ENCODE peak calls at places on chromosomes 6 and 20, in ten cellular contexts. Z is T-helper 17 cell, L is endothelial cell of umbilical vein, O is HuH-7, F is DMS53, W is NCI-H82, N is GM12864, P is LHCN-M2, Y is HS-27A, K is progenitor cell of endocrine pancreas. E is an unnamed sample.

GRCh38 chr6:127812985-127813681 is 87.7 kb downstream of the THEMIS start:
- DNase-seq in Z (no peak), L (no peak), O (no peak), F (no peak), W (no peak), N (no peak), P (peak), Y (no peak), K (no peak), E (no peak)

GRCh38 chr6:4103929-4104328 is 25.0 kb upstream of the FAM217A start:
- DNase-seq in Z (no peak), L (no peak), O (no peak), F (no peak), W (peak), N (no peak), P (no peak), Y (no peak), K (no peak), E (no peak)

GRCh38 chr6:104699598-104700329 is 160.0 kb downstream of the HACE1 start:
- DNase-seq in Z (no peak), L (no peak), O (no peak), F (no peak), W (no peak), N (no peak), P (no peak), Y (no peak), K (no peak), E (no peak)

GRCh38 chr20:10376271-10377075 is 57.5 kb downstream of the MKKS start:
- DNase-seq in Z (no peak), L (peak), O (no peak), F (no peak), W (no peak), N (peak), P (peak), Y (no peak), K (no peak), E (peak)

GRCh38 chr20:2131366-2131765 is 29.7 kb downstream of the STK35 start:
- DNase-seq in Z (no peak), L (peak), O (no peak), F (no peak), W (no peak), N (no peak), P (peak), Y (no peak), K (no peak), E (peak)

GRCh38 chr6:73614802-73615201 is 39.0 kb downstream of the SLC17A5 start:
- DNase-seq in Z (no peak), L (no peak), O (no peak), F (no peak), W (peak), N (no peak), P (no peak), Y (no peak), K (no peak), E (no peak)

GRCh38 chr20:63830821-63831593 is at the start of gene ZBTB46:
- DNase-seq in Z (no peak), L (no peak), O (peak), F (peak), W (peak), N (no peak), P (peak), Y (no peak), K (no peak), E (peak)

GRCh38 chr6:62803094-62803493 is 408.2 kb upstream of the FKBP1C start:
- DNase-seq in Z (no peak), L (no peak), O (no peak), F (no peak), W (no peak), N (no peak), P (no peak), Y (no peak), K (no peak), E (no peak)

GRCh38 chr6:163232015-163232523 is 182.4 kb upstream of the QKI start:
- DNase-seq in Z (no peak), L (no peak), O (no peak), F (no peak), W (no peak), N (no peak), P (no peak), Y (no peak), K (no peak), E (no peak)

GRCh38 chr6:34317882-34318491 is 69.2 kb upstream of the SMIM29 start:
- DNase-seq in Z (no peak), L (no peak), O (no peak), F (no peak), W (no peak), N (no peak), P (no peak), Y (no peak), K (no peak), E (no peak)

GRCh38 chr6:14454467-14454763 is 336.8 kb downstream of the CD83 start:
- DNase-seq in Z (no peak), L (no peak), O (no peak), F (peak), W (no peak), N (no peak), P (no peak), Y (no peak), K (no peak), E (no peak)

GRCh38 chr6:34934516-34934915 is 45.5 kb downstream of the ANKS1A start:
- DNase-seq in Z (no peak), L (peak), O (no peak), F (no peak), W (no peak), N (no peak), P (no peak), Y (no peak), K (no peak), E (peak)

GRCh38 chr20:41078329-41078728 is 49.7 kb downstream of the TOP1 start:
- DNase-seq in Z (no peak), L (peak), O (peak), F (peak), W (peak), N (no peak), P (peak), Y (peak), K (no peak), E (peak)

GRCh38 chr6:10248378-10248843 is 166.5 kb downstream of the TFAP2A start:
- DNase-seq in Z (no peak), L (no peak), O (no peak), F (no peak), W (no peak), N (no peak), P (peak), Y (peak), K (no peak), E (peak)

GRCh38 chr6:16947461-16948159 is 154.2 kb upstream of the STMND1 start:
- DNase-seq in Z (no peak), L (peak), O (no peak), F (peak), W (no peak), N (no peak), P (peak), Y (peak), K (no peak), E (peak)

GRCh38 chr6:1461736-1462135 is 72.4 kb downstream of the FOXF2 start:
- DNase-seq in Z (no peak), L (no peak), O (no peak), F (no peak), W (no peak), N (no peak), P (peak), Y (no peak), K (no peak), E (no peak)

GRCh38 chr20:60137657-60138245 is 179.5 kb downstream of the CDH26 start:
- DNase-seq in Z (no peak), L (no peak), O (peak), F (peak), W (peak), N (peak), P (no peak), Y (no peak), K (no peak), E (peak)

GRCh38 chr20:56200456-56200855 is 48.1 kb upstream of the MC3R start:
- DNase-seq in Z (no peak), L (no peak), O (peak), F (peak), W (no peak), N (no peak), P (no peak), Y (no peak), K (no peak), E (peak)

GRCh38 chr6:52654007-52654406 is 16.9 kb upstream of the TMEM14A start:
- DNase-seq in Z (no peak), L (no peak), O (no peak), F (no peak), W (no peak), N (no peak), P (no peak), Y (no peak), K (no peak), E (no peak)

GRCh38 chr6:136014454-136015421 is 163.2 kb downstream of the PDE7B start:
- DNase-seq in Z (no peak), L (no peak), O (no peak), F (no peak), W (no peak), N (no peak), P (peak), Y (peak), K (no peak), E (peak)

GRCh38 chr6:155174576-155175174 is 89.1 kb upstream of the CLDN20 start:
- DNase-seq in Z (peak), L (peak), O (peak), F (peak), W (peak), N (peak), P (peak), Y (peak), K (peak), E (peak)

GRCh38 chr6:31138982-31139381 is at the start of gene PSORS1C2:
- DNase-seq in Z (no peak), L (no peak), O (no peak), F (no peak), W (no peak), N (no peak), P (no peak), Y (no peak), K (no peak), E (no peak)

GRCh38 chr20:20362774-20363435 is 5.0 kb upstream of the INSM1 start:
- DNase-seq in Z (no peak), L (no peak), O (no peak), F (peak), W (peak), N (no peak), P (no peak), Y (no peak), K (peak), E (no peak)

GRCh38 chr6:117169781-117170281 is 95.5 kb upstream of the VGLL2 start:
- DNase-seq in Z (no peak), L (no peak), O (no peak), F (no peak), W (no peak), N (no peak), P (peak), Y (peak), K (no peak), E (no peak)

GRCh38 chr6:9783567-9783966 is 631.3 kb downstream of the TFAP2A start:
- DNase-seq in Z (no peak), L (no peak), O (peak), F (no peak), W (no peak), N (no peak), P (no peak), Y (no peak), K (no peak), E (peak)

GRCh38 chr20:47453167-47453782 is 48.4 kb upstream of the NCOA3 start:
- DNase-seq in Z (no peak), L (peak), O (no peak), F (no peak), W (no peak), N (peak), P (peak), Y (peak), K (no peak), E (peak)

GRCh38 chr6:152543519-152543918 is 93.6 kb downstream of the SYNE1 start:
- DNase-seq in Z (no peak), L (no peak), O (no peak), F (no peak), W (no peak), N (no peak), P (no peak), Y (no peak), K (no peak), E (no peak)

GRCh38 chr6:53300656-53301551 is 47.8 kb downstream of the ELOVL5 start:
- DNase-seq in Z (peak), L (peak), O (no peak), F (no peak), W (peak), N (no peak), P (peak), Y (no peak), K (no peak), E (no peak)

GRCh38 chr6:40299666-40300065 is 287.5 kb downstream of the LRFN2 start:
- DNase-seq in Z (no peak), L (no peak), O (no peak), F (no peak), W (no peak), N (no peak), P (no peak), Y (no peak), K (no peak), E (no peak)

GRCh38 chr6:101266063-101266462 is 127.4 kb upstream of the GRIK2 start:
- DNase-seq in Z (no peak), L (no peak), O (no peak), F (peak), W (no peak), N (no peak), P (no peak), Y (no peak), K (no peak), E (no peak)

GRCh38 chr6:142635130-142635529 is 309.8 kb downstream of the HIVEP2 start:
- DNase-seq in Z (no peak), L (no peak), O (no peak), F (no peak), W (no peak), N (no peak), P (peak), Y (peak), K (no peak), E (peak)

GRCh38 chr6:24428615-24429014 is 25.9 kb downstream of the MRS2 start:
- DNase-seq in Z (no peak), L (no peak), O (no peak), F (no peak), W (no peak), N (no peak), P (peak), Y (peak), K (no peak), E (peak)

GRCh38 chr6:134424131-134424794 is 106.4 kb upstream of the SGK1 start:
- DNase-seq in Z (no peak), L (peak), O (no peak), F (peak), W (no peak), N (no peak), P (no peak), Y (no peak), K (no peak), E (peak)